ENCODE peak calls at places on chromosomes 4 and X, in five cellular contexts. O is PC-3, F is heart left ventricle, W is K562, M is body of pancreas. Q is an unnamed sample.

GRCh38 chr4:39922389-39922788 is 55.3 kb downstream of the PDS5A start:
- DNase-seq in O (no peak), F (no peak), W (no peak), M (no peak), Q (no peak)

GRCh38 chr4:168942985-168943384 is 67.1 kb downstream of the CBR4 start:
- DNase-seq in O (peak), F (no peak), W (peak), M (no peak), Q (no peak)

GRCh38 chr4:88177981-88178632 is 19.7 kb upstream of the ABCG2 start:
- DNase-seq in O (peak), F (peak), W (peak), M (peak), Q (no peak)

GRCh38 chrX:53558646-53559045 is 124.5 kb upstream of the HSD17B10 start:
- DNase-seq in O (no peak), F (no peak), W (no peak), M (no peak), Q (no peak)

GRCh38 chr4:82797591-82798081 is 960 bp downstream of the SCD5 start:
- DNase-seq in O (no peak), F (peak), W (no peak), M (no peak), Q (no peak)

GRCh38 chr4:157739237-157739636 is 433.6 kb downstream of the GASK1B start:
- DNase-seq in O (peak), F (no peak), W (no peak), M (no peak), Q (no peak)

GRCh38 chr4:185529413-185529812 is 5.9 kb downstream of the PDLIM3 start:
- DNase-seq in O (no peak), F (no peak), W (no peak), M (no peak), Q (no peak)

GRCh38 chr4:113141901-113142346 is 92.5 kb downstream of the ANK2 start:
- DNase-seq in O (peak), F (no peak), W (no peak), M (peak), Q (no peak)

GRCh38 chr4:185782523-185782922 is 29.5 kb downstream of the SORBS2 start:
- DNase-seq in O (peak), F (no peak), W (no peak), M (no peak), Q (no peak)

GRCh38 chrX:47129157-47129878 is 15.2 kb downstream of the NDUFB11 start:
- DNase-seq in O (peak), F (peak), W (peak), M (peak), Q (peak)

GRCh38 chr4:25950476-25951389 is 36.7 kb downstream of the SMIM20 start:
- DNase-seq in O (no peak), F (peak), W (no peak), M (no peak), Q (no peak)

GRCh38 chrX:56783450-56783831 is 54.4 kb downstream of the NBDY start:
- DNase-seq in O (no peak), F (no peak), W (no peak), M (no peak), Q (no peak)

GRCh38 chrX:112368371-112368770 is 285.8 kb upstream of the TRPC5 start:
- DNase-seq in O (no peak), F (no peak), W (peak), M (no peak), Q (no peak)

GRCh38 chr4:169253087-169253675 is 17.6 kb downstream of the SH3RF1 start:
- DNase-seq in O (no peak), F (no peak), W (no peak), M (no peak), Q (no peak)

GRCh38 chr4:95798727-95799126 is 41.2 kb upstream of the PDHA2 start:
- DNase-seq in O (no peak), F (no peak), W (no peak), M (no peak), Q (no peak)

GRCh38 chrX:40411350-40412111 is 169.2 kb upstream of the ATP6AP2 start:
- DNase-seq in O (no peak), F (no peak), W (peak), M (no peak), Q (no peak)

GRCh38 chr4:183563874-183564273 is 59.0 kb downstream of the ING2 start:
- DNase-seq in O (peak), F (no peak), W (no peak), M (no peak), Q (no peak)

GRCh38 chr4:9898596-9899345 is 117.3 kb downstream of the DRD5 start:
- DNase-seq in O (peak), F (peak), W (peak), M (peak), Q (no peak)

GRCh38 chrX:68146054-68146453 is 287.2 kb downstream of the OPHN1 start:
- DNase-seq in O (peak), F (no peak), W (peak), M (no peak), Q (no peak)

GRCh38 chr4:110615366-110616161 is 7.3 kb downstream of the PITX2 start:
- DNase-seq in O (no peak), F (no peak), W (no peak), M (no peak), Q (no peak)

GRCh38 chr4:97987019-97987648 is 156.1 kb downstream of the STPG2 start:
- DNase-seq in O (peak), F (no peak), W (no peak), M (no peak), Q (no peak)

GRCh38 chr4:20778896-20779295 is 78.6 kb downstream of the PACRGL start:
- DNase-seq in O (no peak), F (no peak), W (no peak), M (no peak), Q (no peak)

GRCh38 chr4:102541708-102542107 is 40.5 kb downstream of the NFKB1 start:
- DNase-seq in O (no peak), F (no peak), W (no peak), M (no peak), Q (no peak)
- TF ChIP-seq CTCF in O (peak), F (no peak), W (peak), M (no peak), Q (no peak)

GRCh38 chrX:132822634-132823012 is 135.8 kb downstream of the HS6ST2 start:
- DNase-seq in O (no peak), F (no peak), W (no peak), M (no peak), Q (no peak)
- TF ChIP-seq CTCF in O (no peak), F (no peak), W (no peak), M (no peak), Q (no peak)

GRCh38 chr4:12723849-12724447 is 760.2 kb downstream of the RAB28 start:
- DNase-seq in O (no peak), F (no peak), W (no peak), M (no peak), Q (no peak)
- TF ChIP-seq CTCF in O (peak), F (no peak), W (no peak), M (no peak), Q (no peak)

GRCh38 chr4:153530996-153531375 is 64.8 kb downstream of the TMEM131L start:
- DNase-seq in O (no peak), F (no peak), W (no peak), M (no peak), Q (no peak)
- TF ChIP-seq CTCF in O (no peak), F (no peak), W (no peak), M (peak), Q (no peak)

DNA sequence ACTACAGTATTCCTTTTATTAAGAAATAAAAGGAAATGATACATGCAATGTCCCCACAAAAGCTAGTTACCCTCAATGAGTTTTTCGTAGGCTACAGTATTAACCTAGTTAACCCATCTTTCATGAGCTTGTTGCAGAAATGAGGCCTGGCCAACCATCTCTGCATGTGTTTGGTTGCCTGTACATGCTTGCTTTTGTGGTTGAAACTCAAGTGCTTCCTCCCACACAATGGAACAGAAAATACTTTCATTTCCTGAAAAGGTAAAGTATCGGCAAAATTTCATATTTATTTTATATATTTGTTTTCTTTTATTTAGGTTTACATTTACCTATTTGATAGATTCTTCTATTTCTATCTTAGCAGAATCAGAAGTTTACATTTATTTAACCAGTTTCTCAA is 214.6 kb upstream of the FAM241A start:
- DNase-seq in O (no peak), F (no peak), W (no peak), M (no peak), Q (no peak)
- TF ChIP-seq CTCF in O (no peak), F (no peak), W (no peak), M (no peak), Q (no peak)

DNA sequence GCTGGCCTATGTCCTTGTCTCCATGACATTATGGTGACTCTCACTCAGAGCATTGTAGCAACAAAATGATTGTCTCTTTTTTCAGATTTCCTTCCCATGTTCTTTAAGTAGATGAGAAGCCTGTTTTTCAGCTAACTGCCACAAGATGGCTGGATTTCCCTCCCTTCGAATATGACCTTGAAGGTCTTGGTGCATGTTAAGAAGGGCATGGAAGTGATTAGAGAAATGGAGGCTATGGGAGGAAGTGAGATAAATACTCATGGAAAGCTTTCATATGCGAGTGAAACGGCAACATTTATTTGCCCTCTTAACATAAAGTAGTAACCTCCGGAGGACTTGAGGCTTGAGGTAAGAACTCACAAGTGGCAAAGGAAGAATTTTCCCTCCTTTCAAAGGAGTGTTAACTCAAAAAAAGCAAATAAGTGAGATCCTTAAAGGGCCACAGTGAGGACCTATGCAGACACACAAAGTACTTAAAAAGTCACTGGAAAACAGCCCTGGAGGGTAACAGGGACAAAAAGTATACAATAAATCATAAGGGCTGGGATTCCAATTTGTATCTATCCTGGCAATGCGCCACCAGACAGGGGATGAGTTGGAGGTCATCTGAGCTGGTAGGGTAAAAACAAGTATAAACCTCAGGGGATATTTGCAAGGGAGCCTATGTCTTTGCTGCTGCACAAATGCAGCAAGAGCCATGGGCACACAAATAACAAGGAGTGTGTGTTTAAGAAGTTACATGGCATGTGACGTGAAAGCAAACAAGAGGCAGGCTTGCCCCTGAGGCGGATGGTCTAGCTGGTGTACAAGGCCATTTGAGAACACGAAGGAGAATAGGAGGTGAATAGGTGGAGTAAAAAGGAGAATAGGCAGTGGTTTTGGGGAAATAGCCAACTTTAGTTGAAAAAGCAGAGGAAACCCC is 96.2 kb downstream of the CPE start:
- DNase-seq in O (no peak), F (no peak), W (no peak), M (no peak), Q (no peak)
- TF ChIP-seq CTCF in O (no peak), F (no peak), W (peak), M (no peak), Q (no peak)

Q was measured in activated B cell treated with CpG ODN at 0.5 μM for 24 hours.